ENCODE peak calls at places on chromosomes 16 and 17, in four cellular contexts. One of them, this sample, is unnamed. For H3K4me1, the result is how much of the 10 kb centered on the place peaks cover.

GRCh38 chr17:77957869-77958715 is at the start of gene TNRC6C:
- DNase-seq in neural progenitor cell: peak
- DNase-seq in IMR-90: peak
- DNase-seq in GM23338: peak
- DNase-seq in this sample: no peak

GRCh38 chr17:80850817-80851216 is 140.8 kb upstream of the CHMP6 start:
- DNase-seq in neural progenitor cell: no peak
- DNase-seq in IMR-90: peak
- DNase-seq in GM23338: no peak
- DNase-seq in this sample: no peak

GRCh38 chr16:7363397-7364053 is 30.9 kb downstream of the RBFOX1 start:
- DNase-seq in neural progenitor cell: peak
- DNase-seq in IMR-90: no peak
- DNase-seq in GM23338: no peak
- DNase-seq in this sample: no peak

GRCh38 chr17:3724373-3725077 is 822 bp downstream of the HASPIN start:
- DNase-seq in neural progenitor cell: no peak
- DNase-seq in IMR-90: no peak
- DNase-seq in GM23338: peak
- DNase-seq in this sample: no peak

GRCh38 chr17:22703786-22704441 is 1011.6 kb downstream of the KCNJ18 start:
- DNase-seq in neural progenitor cell: no peak
- DNase-seq in IMR-90: no peak
- DNase-seq in GM23338: no peak
- DNase-seq in this sample: no peak

GRCh38 chr17:60939318-60939717 is 261.7 kb downstream of the BCAS3 start:
- DNase-seq in neural progenitor cell: no peak
- DNase-seq in IMR-90: no peak
- DNase-seq in GM23338: no peak
- DNase-seq in this sample: no peak

GRCh38 chr16:56477096-56477878 is 25.9 kb downstream of the OGFOD1 start:
- DNase-seq in neural progenitor cell: no peak
- DNase-seq in IMR-90: peak
- DNase-seq in GM23338: no peak
- DNase-seq in this sample: no peak

GRCh38 chr17:31548709-31549108 is 157.2 kb downstream of the RAB11FIP4 start:
- DNase-seq in neural progenitor cell: no peak
- DNase-seq in IMR-90: no peak
- DNase-seq in GM23338: no peak
- DNase-seq in this sample: peak

GRCh38 chr16:54987081-54987480 is 56.4 kb downstream of the IRX5 start:
- DNase-seq in neural progenitor cell: peak
- DNase-seq in IMR-90: no peak
- DNase-seq in GM23338: no peak
- DNase-seq in this sample: no peak

GRCh38 chr16:59470556-59470955 is 736.4 kb upstream of the GOT2 start:
- DNase-seq in neural progenitor cell: no peak
- DNase-seq in IMR-90: no peak
- DNase-seq in GM23338: no peak
- DNase-seq in this sample: no peak

GRCh38 chr16:78443300-78443604 is 343.8 kb downstream of the WWOX start:
- DNase-seq in neural progenitor cell: peak
- DNase-seq in IMR-90: no peak
- DNase-seq in GM23338: no peak
- DNase-seq in this sample: no peak

GRCh38 chr16:59046335-59046734 is 312.2 kb upstream of the GOT2 start:
- DNase-seq in neural progenitor cell: no peak
- DNase-seq in IMR-90: peak
- DNase-seq in GM23338: no peak
- DNase-seq in this sample: no peak

GRCh38 chr17:57987582-57988300 is at the start of gene VEZF1:
- DNase-seq in neural progenitor cell: peak
- DNase-seq in IMR-90: peak
- DNase-seq in GM23338: peak
- DNase-seq in this sample: peak

GRCh38 chr17:704111-704864 is 10.4 kb downstream of the VPS53 start:
- DNase-seq in neural progenitor cell: no peak
- DNase-seq in IMR-90: no peak
- DNase-seq in GM23338: no peak
- DNase-seq in this sample: no peak

GRCh38 chr17:56597495-56597990 is 4.0 kb downstream of the NOG start:
- DNase-seq in neural progenitor cell: peak
- DNase-seq in IMR-90: peak
- DNase-seq in GM23338: peak
- DNase-seq in this sample: no peak

GRCh38 chr17:82775033-82775823 is 23.4 kb downstream of the TBCD start:
- DNase-seq in neural progenitor cell: peak
- DNase-seq in IMR-90: no peak
- DNase-seq in GM23338: peak
- DNase-seq in this sample: peak

GRCh38 chr16:29811896-29812665 is at the start of gene PRRT2:
- DNase-seq in neural progenitor cell: peak
- DNase-seq in IMR-90: peak
- DNase-seq in GM23338: peak
- DNase-seq in this sample: peak

GRCh38 chr17:4235372-4236279 is 28.2 kb downstream of the ANKFY1 start:
- DNase-seq in neural progenitor cell: no peak
- DNase-seq in IMR-90: peak
- DNase-seq in GM23338: no peak
- DNase-seq in this sample: no peak

GRCh38 chr16:27512061-27512460 is 37.7 kb downstream of the GTF3C1 start:
- DNase-seq in neural progenitor cell: no peak
- DNase-seq in IMR-90: no peak
- DNase-seq in GM23338: no peak
- DNase-seq in this sample: no peak

GRCh38 chr16:11836653-11837244 is 14.6 kb downstream of the RSL1D1 start:
- DNase-seq in neural progenitor cell: no peak
- DNase-seq in IMR-90: peak
- DNase-seq in GM23338: peak
- DNase-seq in this sample: no peak

DNA sequence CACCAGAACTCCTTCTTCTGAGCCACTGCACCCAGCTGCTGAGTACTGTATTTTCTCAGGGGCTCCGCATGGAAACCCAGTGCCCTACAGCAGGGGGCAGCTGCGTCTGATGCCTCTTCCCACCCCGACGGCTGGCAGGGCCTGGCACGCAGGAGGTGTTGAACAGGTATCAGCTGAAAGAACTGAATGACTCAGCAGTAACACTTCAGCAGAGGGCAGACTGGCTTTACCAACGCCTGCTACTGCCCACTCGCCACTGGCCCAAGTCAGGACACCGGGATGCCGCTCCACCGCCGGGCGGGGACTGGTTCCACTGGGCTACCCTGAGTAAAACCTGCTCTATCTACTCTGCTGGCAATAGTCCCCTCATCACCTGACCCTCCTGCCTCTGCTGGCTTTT is 100.3 kb upstream of the FA2H start:
- DNase-seq in neural progenitor cell: no peak
- DNase-seq in IMR-90: no peak
- DNase-seq in GM23338: no peak
- DNase-seq in this sample: no peak
- H2AFZ ChIP-seq in neural progenitor cell: no peak
- H2AFZ ChIP-seq in IMR-90: no peak
- H2AFZ ChIP-seq in GM23338: no peak
- H2AFZ ChIP-seq in this sample: no peak

GRCh38 chr17:64327201-64327930 is 63.3 kb downstream of the PECAM1 start:
- DNase-seq in neural progenitor cell: no peak
- DNase-seq in IMR-90: no peak
- DNase-seq in GM23338: no peak
- DNase-seq in this sample: no peak
- H3K27ac ChIP-seq in neural progenitor cell: no peak
- H3K27ac ChIP-seq in IMR-90: no peak
- H3K27ac ChIP-seq in GM23338: no peak
- H3K27ac ChIP-seq in this sample: no peak

GRCh38 chr16:84765606-84766580 is 53.9 kb upstream of the CRISPLD2 start:
- DNase-seq in neural progenitor cell: no peak
- DNase-seq in IMR-90: no peak
- DNase-seq in GM23338: no peak
- DNase-seq in this sample: no peak

GRCh38 chr16:84763164-84763563 is 56.6 kb upstream of the CRISPLD2 start:
- DNase-seq in neural progenitor cell: no peak
- DNase-seq in IMR-90: no peak
- DNase-seq in GM23338: no peak
- DNase-seq in this sample: no peak

GRCh38 chr16:84761448-84762368 is 58.1 kb upstream of the CRISPLD2 start:
- DNase-seq in neural progenitor cell: no peak
- DNase-seq in IMR-90: peak
- DNase-seq in GM23338: no peak
- DNase-seq in this sample: no peak

GRCh38 chr16:84764970-84765369 is 54.8 kb upstream of the CRISPLD2 start:
- DNase-seq in neural progenitor cell: no peak
- DNase-seq in IMR-90: peak
- DNase-seq in GM23338: no peak
- DNase-seq in this sample: no peak

DNA sequence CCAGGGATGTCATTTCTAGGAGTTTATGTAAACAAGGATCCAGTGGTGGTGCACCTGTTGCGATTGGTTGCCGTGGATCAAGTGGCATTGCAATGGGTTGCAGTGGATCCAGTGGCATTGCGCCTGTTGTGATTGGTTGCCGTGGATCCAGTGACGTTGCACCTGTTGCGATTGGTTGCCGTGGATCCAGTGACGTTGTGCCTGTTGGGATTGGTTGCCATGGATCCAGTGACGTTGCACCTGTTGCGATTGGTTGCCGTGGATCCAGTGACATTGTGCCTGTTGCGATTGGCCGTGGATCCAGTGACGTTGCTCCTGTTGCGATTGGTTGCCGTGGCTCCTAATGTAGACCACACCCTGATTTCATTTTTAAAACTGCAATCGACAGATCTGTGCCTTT is 56.2 kb upstream of the CRISPLD2 start:
- DNase-seq in neural progenitor cell: no peak
- DNase-seq in IMR-90: no peak
- DNase-seq in GM23338: peak
- DNase-seq in this sample: no peak
- H3K4me1 ChIP-seq in neural progenitor cell: under half
- H3K4me1 ChIP-seq in IMR-90: under half
- H3K4me1 ChIP-seq in GM23338: under half
- H3K4me1 ChIP-seq in this sample: under half

GRCh38 chr16:2874032-2874431 is 9.0 kb upstream of the FLYWCH2 start:
- DNase-seq in neural progenitor cell: no peak
- DNase-seq in IMR-90: no peak
- DNase-seq in GM23338: no peak
- DNase-seq in this sample: no peak
- H2AFZ ChIP-seq in neural progenitor cell: no peak
- H2AFZ ChIP-seq in IMR-90: peak
- H2AFZ ChIP-seq in GM23338: peak
- H2AFZ ChIP-seq in this sample: no peak

GRCh38 chr16:4011225-4011939 is 104.9 kb downstream of the ADCY9 start:
- DNase-seq in neural progenitor cell: peak
- DNase-seq in IMR-90: no peak
- DNase-seq in GM23338: peak
- DNase-seq in this sample: no peak

GRCh38 chr16:4010225-4011158 is 105.8 kb downstream of the ADCY9 start:
- DNase-seq in neural progenitor cell: no peak
- DNase-seq in IMR-90: no peak
- DNase-seq in GM23338: no peak
- DNase-seq in this sample: no peak

GRCh38 chr16:4009177-4009576 is 107.1 kb downstream of the ADCY9 start:
- DNase-seq in neural progenitor cell: no peak
- DNase-seq in IMR-90: no peak
- DNase-seq in GM23338: no peak
- DNase-seq in this sample: no peak

GRCh38 chr16:4015275-4015990 is 100.8 kb downstream of the ADCY9 start:
- DNase-seq in neural progenitor cell: no peak
- DNase-seq in IMR-90: no peak
- DNase-seq in GM23338: no peak
- DNase-seq in this sample: no peak

GRCh38 chr16:4011940-4012629 is 104.2 kb downstream of the ADCY9 start:
- DNase-seq in neural progenitor cell: no peak
- DNase-seq in IMR-90: no peak
- DNase-seq in GM23338: no peak
- DNase-seq in this sample: no peak
- H3K27ac ChIP-seq in neural progenitor cell: no peak
- H3K27ac ChIP-seq in IMR-90: peak
- H3K27ac ChIP-seq in GM23338: peak
- H3K27ac ChIP-seq in this sample: no peak

GRCh38 chr17:72411124-72411563 is 290.3 kb downstream of the SOX9 start:
- DNase-seq in neural progenitor cell: no peak
- DNase-seq in IMR-90: no peak
- DNase-seq in GM23338: no peak
- DNase-seq in this sample: peak
- H3K4me1 ChIP-seq in neural progenitor cell: under half
- H3K4me1 ChIP-seq in IMR-90: under half
- H3K4me1 ChIP-seq in GM23338: under half
- H3K4me1 ChIP-seq in this sample: half or more